ENCODE peak calls at places on chromosomes 11 and 22, in seven cellular contexts. One of them, this sample, is unnamed.

GRCh38 chr22:48397531-48398180 is 1430.0 kb downstream of the BRD1 start:
- DNase-seq in HT-29: no peak
- DNase-seq in AG04450: no peak
- DNase-seq in effector CD4-positive, alpha-beta T cell: no peak
- DNase-seq in GM23338: no peak
- DNase-seq in AML-193: no peak
- DNase-seq in SHP77 treated with DMSO at 0.1 percent for 48 hours: no peak
- DNase-seq in this sample: no peak

GRCh38 chr22:45828836-45829235 is 148.1 kb downstream of the WNT7B start:
- DNase-seq in SHP77 treated with DMSO at 0.1 percent for 48 hours: no peak
- DNase-seq in GM23338: no peak
- DNase-seq in HT-29: no peak
- DNase-seq in AML-193: no peak
- DNase-seq in AG04450: no peak
- DNase-seq in effector CD4-positive, alpha-beta T cell: no peak
- DNase-seq in this sample: no peak

GRCh38 chr11:134472188-134472455 is 60.1 kb upstream of the B3GAT1 start:
- DNase-seq in HT-29: no peak
- DNase-seq in SHP77 treated with DMSO at 0.1 percent for 48 hours: no peak
- DNase-seq in AML-193: no peak
- DNase-seq in GM23338: no peak
- DNase-seq in effector CD4-positive, alpha-beta T cell: no peak
- DNase-seq in AG04450: no peak
- DNase-seq in this sample: no peak

GRCh38 chr11:130980463-130980862 is 64.2 kb upstream of the SNX19 start:
- DNase-seq in HT-29: no peak
- DNase-seq in AML-193: no peak
- DNase-seq in AG04450: no peak
- DNase-seq in GM23338: no peak
- DNase-seq in effector CD4-positive, alpha-beta T cell: no peak
- DNase-seq in SHP77 treated with DMSO at 0.1 percent for 48 hours: no peak
- DNase-seq in this sample: no peak

GRCh38 chr22:31840581-31840980 is 86.8 kb downstream of the DEPDC5 start:
- DNase-seq in effector CD4-positive, alpha-beta T cell: no peak
- DNase-seq in AG04450: no peak
- DNase-seq in HT-29: no peak
- DNase-seq in GM23338: no peak
- DNase-seq in SHP77 treated with DMSO at 0.1 percent for 48 hours: no peak
- DNase-seq in AML-193: no peak
- DNase-seq in this sample: no peak

GRCh38 chr11:118615996-118616395 is 8.6 kb downstream of the PHLDB1 start:
- DNase-seq in AG04450: no peak
- DNase-seq in HT-29: no peak
- DNase-seq in AML-193: no peak
- DNase-seq in GM23338: peak; percentile 70
- DNase-seq in SHP77 treated with DMSO at 0.1 percent for 48 hours: no peak
- DNase-seq in effector CD4-positive, alpha-beta T cell: no peak
- DNase-seq in this sample: peak; percentile 58

GRCh38 chr22:35733742-35734516 is 16.3 kb downstream of the APOL5 start:
- DNase-seq in AML-193: no peak
- DNase-seq in HT-29: no peak
- DNase-seq in effector CD4-positive, alpha-beta T cell: no peak
- DNase-seq in AG04450: no peak
- DNase-seq in GM23338: no peak
- DNase-seq in SHP77 treated with DMSO at 0.1 percent for 48 hours: no peak
- DNase-seq in this sample: no peak

GRCh38 chr11:62961017-62961416 is 23.8 kb downstream of the SLC22A6 start:
- DNase-seq in GM23338: no peak
- DNase-seq in AG04450: no peak
- DNase-seq in AML-193: no peak
- DNase-seq in HT-29: no peak
- DNase-seq in SHP77 treated with DMSO at 0.1 percent for 48 hours: no peak
- DNase-seq in effector CD4-positive, alpha-beta T cell: no peak
- DNase-seq in this sample: no peak

GRCh38 chr11:7665473-7666291 is 7.6 kb downstream of the CYB5R2 start:
- DNase-seq in GM23338: peak; percentile 82
- DNase-seq in HT-29: peak; percentile 94
- DNase-seq in effector CD4-positive, alpha-beta T cell: peak; percentile 64
- DNase-seq in AML-193: peak; percentile 59
- DNase-seq in SHP77 treated with DMSO at 0.1 percent for 48 hours: no peak
- DNase-seq in AG04450: no peak
- DNase-seq in this sample: peak; percentile 83

GRCh38 chr22:25167082-25167481 is 32.6 kb upstream of the CRYBB3 start:
- DNase-seq in AG04450: no peak
- DNase-seq in AML-193: no peak
- DNase-seq in HT-29: no peak
- DNase-seq in effector CD4-positive, alpha-beta T cell: no peak
- DNase-seq in GM23338: no peak
- DNase-seq in SHP77 treated with DMSO at 0.1 percent for 48 hours: no peak
- DNase-seq in this sample: no peak

GRCh38 chr11:133833899-133834296 is 11.4 kb downstream of the SPATA19 start:
- DNase-seq in HT-29: no peak
- DNase-seq in AG04450: no peak
- DNase-seq in effector CD4-positive, alpha-beta T cell: no peak
- DNase-seq in GM23338: no peak
- DNase-seq in AML-193: no peak
- DNase-seq in SHP77 treated with DMSO at 0.1 percent for 48 hours: no peak
- DNase-seq in this sample: no peak

GRCh38 chr22:28943501-28943879 is 60.1 kb downstream of the ZNRF3 start:
- DNase-seq in HT-29: no peak
- DNase-seq in SHP77 treated with DMSO at 0.1 percent for 48 hours: no peak
- DNase-seq in effector CD4-positive, alpha-beta T cell: no peak
- DNase-seq in AG04450: no peak
- DNase-seq in AML-193: peak; percentile 5
- DNase-seq in GM23338: no peak
- DNase-seq in this sample: no peak

GRCh38 chr11:97143463-97143862 is 753.6 kb downstream of the JRKL start:
- DNase-seq in GM23338: no peak
- DNase-seq in effector CD4-positive, alpha-beta T cell: no peak
- DNase-seq in AG04450: no peak
- DNase-seq in AML-193: no peak
- DNase-seq in SHP77 treated with DMSO at 0.1 percent for 48 hours: no peak
- DNase-seq in HT-29: no peak
- DNase-seq in this sample: no peak

GRCh38 chr11:83349371-83349770 is 63.2 kb upstream of the CCDC90B start:
- DNase-seq in effector CD4-positive, alpha-beta T cell: no peak
- DNase-seq in GM23338: no peak
- DNase-seq in AML-193: no peak
- DNase-seq in HT-29: no peak
- DNase-seq in SHP77 treated with DMSO at 0.1 percent for 48 hours: no peak
- DNase-seq in AG04450: no peak
- DNase-seq in this sample: no peak

GRCh38 chr11:111785886-111786412 is 19.8 kb upstream of the PPP2R1B start:
- DNase-seq in SHP77 treated with DMSO at 0.1 percent for 48 hours: no peak
- DNase-seq in effector CD4-positive, alpha-beta T cell: no peak
- DNase-seq in GM23338: no peak
- DNase-seq in AG04450: no peak
- DNase-seq in HT-29: no peak
- DNase-seq in AML-193: no peak
- DNase-seq in this sample: no peak

GRCh38 chr11:65884716-65885092 is 3.6 kb downstream of the FIBP start:
- DNase-seq in AML-193: peak; percentile 70
- DNase-seq in GM23338: peak; percentile 83
- DNase-seq in effector CD4-positive, alpha-beta T cell: peak; percentile 80
- DNase-seq in HT-29: peak; percentile 91
- DNase-seq in SHP77 treated with DMSO at 0.1 percent for 48 hours: peak; percentile 43
- DNase-seq in AG04450: no peak
- DNase-seq in this sample: peak; percentile 88

GRCh38 chr11:83073248-83073647 is 1.6 kb upstream of the RAB30 start:
- DNase-seq in AG04450: no peak
- DNase-seq in AML-193: no peak
- DNase-seq in effector CD4-positive, alpha-beta T cell: no peak
- DNase-seq in GM23338: no peak
- DNase-seq in HT-29: no peak
- DNase-seq in SHP77 treated with DMSO at 0.1 percent for 48 hours: no peak
- DNase-seq in this sample: no peak

GRCh38 chr22:26852176-26852575 is 194.8 kb downstream of the MIAT start:
- DNase-seq in AG04450: no peak
- DNase-seq in SHP77 treated with DMSO at 0.1 percent for 48 hours: no peak
- DNase-seq in effector CD4-positive, alpha-beta T cell: no peak
- DNase-seq in HT-29: no peak
- DNase-seq in AML-193: no peak
- DNase-seq in GM23338: peak; percentile 89
- DNase-seq in this sample: peak; percentile 76

GRCh38 chr22:37566329-37566837 is 6.1 kb downstream of the CDC42EP1 start:
- DNase-seq in GM23338: no peak
- DNase-seq in AML-193: no peak
- DNase-seq in effector CD4-positive, alpha-beta T cell: peak; percentile 17
- DNase-seq in AG04450: no peak
- DNase-seq in SHP77 treated with DMSO at 0.1 percent for 48 hours: no peak
- DNase-seq in HT-29: no peak
- DNase-seq in this sample: peak; percentile 28

GRCh38 chr11:62464655-62465054 is 45.8 kb downstream of the SCGB1A1 start:
- DNase-seq in SHP77 treated with DMSO at 0.1 percent for 48 hours: no peak
- DNase-seq in GM23338: no peak
- DNase-seq in AML-193: no peak
- DNase-seq in effector CD4-positive, alpha-beta T cell: no peak
- DNase-seq in HT-29: no peak
- DNase-seq in AG04450: no peak
- DNase-seq in this sample: no peak

GRCh38 chr11:58637367-58637766 is 14.9 kb downstream of the CNTF start:
- DNase-seq in SHP77 treated with DMSO at 0.1 percent for 48 hours: no peak
- DNase-seq in AML-193: no peak
- DNase-seq in GM23338: no peak
- DNase-seq in effector CD4-positive, alpha-beta T cell: no peak
- DNase-seq in HT-29: no peak
- DNase-seq in AG04450: no peak
- DNase-seq in this sample: no peak

GRCh38 chr11:16001899-16002426 is 354.4 kb downstream of the SOX6 start:
- DNase-seq in GM23338: peak; percentile 6
- DNase-seq in AG04450: peak; percentile 85
- DNase-seq in AML-193: peak; percentile 32
- DNase-seq in effector CD4-positive, alpha-beta T cell: no peak
- DNase-seq in HT-29: peak; percentile 97
- DNase-seq in SHP77 treated with DMSO at 0.1 percent for 48 hours: peak; percentile 65
- DNase-seq in this sample: no peak

GRCh38 chr11:113796663-113797259 is 17.2 kb downstream of the CLDN25 start:
- DNase-seq in AG04450: no peak
- DNase-seq in effector CD4-positive, alpha-beta T cell: no peak
- DNase-seq in HT-29: peak; percentile 81
- DNase-seq in AML-193: peak; percentile 42
- DNase-seq in GM23338: peak; percentile 87
- DNase-seq in SHP77 treated with DMSO at 0.1 percent for 48 hours: peak; percentile 52
- DNase-seq in this sample: no peak

GRCh38 chr11:76668362-76669155 is 2.0 kb downstream of the LRRC32 start:
- DNase-seq in AML-193: no peak
- DNase-seq in AG04450: no peak
- DNase-seq in HT-29: no peak
- DNase-seq in SHP77 treated with DMSO at 0.1 percent for 48 hours: no peak
- DNase-seq in effector CD4-positive, alpha-beta T cell: no peak
- DNase-seq in GM23338: no peak
- DNase-seq in this sample: no peak

GRCh38 chr11:78365381-78365792 is 52.2 kb downstream of the GAB2 start:
- DNase-seq in effector CD4-positive, alpha-beta T cell: no peak
- DNase-seq in SHP77 treated with DMSO at 0.1 percent for 48 hours: no peak
- DNase-seq in HT-29: peak; percentile 41
- DNase-seq in AG04450: no peak
- DNase-seq in AML-193: no peak
- DNase-seq in GM23338: peak; percentile 97
- DNase-seq in this sample: peak; percentile 86

GRCh38 chr22:46652081-46652929 is 32.1 kb downstream of the GRAMD4 start:
- DNase-seq in HT-29: no peak
- DNase-seq in effector CD4-positive, alpha-beta T cell: no peak
- DNase-seq in AG04450: no peak
- DNase-seq in SHP77 treated with DMSO at 0.1 percent for 48 hours: no peak
- DNase-seq in GM23338: no peak
- DNase-seq in AML-193: no peak
- DNase-seq in this sample: no peak

GRCh38 chr11:47212938-47213337 is 1.8 kb upstream of the DDB2 start:
- DNase-seq in AML-193: no peak
- DNase-seq in AG04450: no peak
- DNase-seq in GM23338: no peak
- DNase-seq in effector CD4-positive, alpha-beta T cell: no peak
- DNase-seq in SHP77 treated with DMSO at 0.1 percent for 48 hours: no peak
- DNase-seq in HT-29: peak; percentile 49
- DNase-seq in this sample: no peak

GRCh38 chr11:35214181-35214770 is 75.3 kb downstream of the CD44 start:
- DNase-seq in AG04450: no peak
- DNase-seq in GM23338: no peak
- DNase-seq in AML-193: no peak
- DNase-seq in HT-29: no peak
- DNase-seq in effector CD4-positive, alpha-beta T cell: no peak
- DNase-seq in SHP77 treated with DMSO at 0.1 percent for 48 hours: no peak
- DNase-seq in this sample: no peak

GRCh38 chr11:87398913-87399312 is 361.2 kb downstream of the TMEM135 start:
- DNase-seq in effector CD4-positive, alpha-beta T cell: no peak
- DNase-seq in HT-29: no peak
- DNase-seq in AML-193: no peak
- DNase-seq in SHP77 treated with DMSO at 0.1 percent for 48 hours: no peak
- DNase-seq in GM23338: no peak
- DNase-seq in AG04450: no peak
- DNase-seq in this sample: no peak

GRCh38 chr11:118120793-118121192 is 31.8 kb downstream of the SCN4B start:
- DNase-seq in SHP77 treated with DMSO at 0.1 percent for 48 hours: no peak
- DNase-seq in HT-29: no peak
- DNase-seq in GM23338: no peak
- DNase-seq in AG04450: no peak
- DNase-seq in effector CD4-positive, alpha-beta T cell: no peak
- DNase-seq in AML-193: no peak
- DNase-seq in this sample: no peak

GRCh38 chr11:120612363-120613263 is 101.1 kb downstream of the GRIK4 start:
- DNase-seq in HT-29: no peak
- DNase-seq in SHP77 treated with DMSO at 0.1 percent for 48 hours: no peak
- DNase-seq in effector CD4-positive, alpha-beta T cell: no peak
- DNase-seq in AML-193: no peak
- DNase-seq in GM23338: no peak
- DNase-seq in AG04450: peak; percentile 53
- DNase-seq in this sample: no peak

GRCh38 chr11:559712-560304 is 730 bp downstream of the LMNTD2 start:
- DNase-seq in GM23338: peak; percentile 73
- DNase-seq in AML-193: no peak
- DNase-seq in effector CD4-positive, alpha-beta T cell: no peak
- DNase-seq in SHP77 treated with DMSO at 0.1 percent for 48 hours: no peak
- DNase-seq in AG04450: no peak
- DNase-seq in HT-29: peak; percentile 52
- DNase-seq in this sample: peak; percentile 75

GRCh38 chr11:766941-767210 is 10.4 kb downstream of the GATD1 start:
- DNase-seq in SHP77 treated with DMSO at 0.1 percent for 48 hours: no peak
- DNase-seq in GM23338: no peak
- DNase-seq in effector CD4-positive, alpha-beta T cell: no peak
- DNase-seq in HT-29: no peak
- DNase-seq in AG04450: no peak
- DNase-seq in AML-193: no peak
- DNase-seq in this sample: no peak

GRCh38 chr11:66283461-66284105 is 5.4 kb downstream of the YIF1A start:
- DNase-seq in SHP77 treated with DMSO at 0.1 percent for 48 hours: no peak
- DNase-seq in effector CD4-positive, alpha-beta T cell: no peak
- DNase-seq in AG04450: no peak
- DNase-seq in GM23338: no peak
- DNase-seq in HT-29: no peak
- DNase-seq in AML-193: no peak
- DNase-seq in this sample: no peak

GRCh38 chr22:39703890-39704658 is 133.5 kb downstream of the CACNA1I start:
- DNase-seq in GM23338: no peak
- DNase-seq in HT-29: no peak
- DNase-seq in AML-193: no peak
- DNase-seq in AG04450: no peak
- DNase-seq in SHP77 treated with DMSO at 0.1 percent for 48 hours: no peak
- DNase-seq in effector CD4-positive, alpha-beta T cell: no peak
- DNase-seq in this sample: no peak

GRCh38 chr22:32142600-32142999 is 16.5 kb downstream of the C22orf42 start:
- DNase-seq in AG04450: no peak
- DNase-seq in effector CD4-positive, alpha-beta T cell: no peak
- DNase-seq in AML-193: no peak
- DNase-seq in SHP77 treated with DMSO at 0.1 percent for 48 hours: no peak
- DNase-seq in HT-29: no peak
- DNase-seq in GM23338: no peak
- DNase-seq in this sample: no peak

GRCh38 chr22:38832005-38832978 is 11.5 kb downstream of the NPTXR start:
- DNase-seq in AML-193: no peak
- DNase-seq in GM23338: no peak
- DNase-seq in SHP77 treated with DMSO at 0.1 percent for 48 hours: no peak
- DNase-seq in HT-29: no peak
- DNase-seq in effector CD4-positive, alpha-beta T cell: no peak
- DNase-seq in AG04450: no peak
- DNase-seq in this sample: no peak

GRCh38 chr11:6693342-6694228 is 10.4 kb upstream of the MRPL17 start:
- DNase-seq in AG04450: peak; percentile 38
- DNase-seq in GM23338: no peak
- DNase-seq in SHP77 treated with DMSO at 0.1 percent for 48 hours: no peak
- DNase-seq in effector CD4-positive, alpha-beta T cell: peak; percentile 39
- DNase-seq in AML-193: no peak
- DNase-seq in HT-29: peak; percentile 12
- DNase-seq in this sample: no peak

This sample was measured in H9.